ENCODE peak calls at places on chromosomes 13 and 19, in four cellular contexts. L is GM12878, S is HepG2, C is K562. N is an unnamed sample.

GRCh38 chr19:1630012-1630411 is 22.4 kb downstream of the TCF3 start:
- DNase-seq in L (no peak), C (no peak), S (no peak), N (no peak)

GRCh38 chr19:3046621-3047306 is 15.5 kb downstream of the TLE5 start:
- DNase-seq in C (peak), S (no peak), L (no peak), N (no peak)

GRCh38 chr13:40254394-40254793 is 412.0 kb downstream of the FOXO1 start:
- DNase-seq in S (no peak), C (no peak), L (no peak), N (no peak)

GRCh38 chr13:52695856-52696255 is 43.2 kb downstream of the SUGT1 start:
- DNase-seq in L (peak), S (peak), C (no peak), N (no peak)

GRCh38 chr13:79593611-79594275 is 112.8 kb downstream of the NDFIP2 start:
- DNase-seq in S (no peak), C (no peak), L (no peak), N (no peak)

GRCh38 chr19:19115954-19116353 is 22.3 kb downstream of the TMEM161A start:
- DNase-seq in L (no peak), C (peak), S (peak), N (peak)

GRCh38 chr13:44249439-44249838 is 124.2 kb upstream of the SERP2 start:
- DNase-seq in C (no peak), S (no peak), L (no peak), N (no peak)

GRCh38 chr13:28586585-28587540 is 72.1 kb upstream of the POMP start:
- DNase-seq in C (no peak), S (no peak), L (no peak), N (no peak)

GRCh38 chr13:94608586-94608985 is 6.9 kb downstream of the GPR180 start:
- DNase-seq in C (no peak), S (no peak), L (no peak), N (no peak)

GRCh38 chr19:29804493-29804892 is 7.3 kb upstream of the CCNE1 start:
- DNase-seq in S (no peak), L (peak), C (no peak), N (no peak)

GRCh38 chr13:41919741-41920487 is 41.0 kb downstream of the VWA8 start:
- DNase-seq in S (no peak), C (no peak), L (no peak), N (no peak)
- TF ChIP-seq TCF7 in S (no peak), C (no peak), L (no peak), N (no peak)

GRCh38 chr19:33252418-33252962 is 26.8 kb upstream of the SLC7A10 start:
- DNase-seq in L (no peak), C (no peak), S (no peak), N (no peak)

GRCh38 chr19:33250500-33250899 is 24.9 kb upstream of the SLC7A10 start:
- DNase-seq in L (no peak), C (no peak), S (no peak), N (no peak)

GRCh38 chr19:33251526-33252090 is 26.0 kb upstream of the SLC7A10 start:
- DNase-seq in S (no peak), L (no peak), C (no peak), N (no peak)

GRCh38 chr19:33249740-33250366 is 24.2 kb upstream of the SLC7A10 start:
- DNase-seq in S (no peak), L (no peak), C (no peak), N (no peak)

GRCh38 chr19:33251076-33251475 is 25.4 kb upstream of the SLC7A10 start:
- DNase-seq in C (no peak), L (no peak), S (no peak), N (no peak)
- TF ChIP-seq ETV6 in C (no peak), L (no peak), S (no peak), N (no peak)

GRCh38 chr19:48393559-48394330 is at the start of gene GRIN2D:
- DNase-seq in S (no peak), C (peak), L (no peak), N (peak)
- TF ChIP-seq SP1 in S (no peak), C (peak), L (no peak), N (no peak)

GRCh38 chr13:112446347-112446861 is 70.2 kb downstream of the SPACA7 start:
- DNase-seq in L (no peak), C (no peak), S (no peak), N (no peak)
- TF ChIP-seq TCF7 in L (no peak), C (no peak), S (no peak), N (no peak)

GRCh38 chr19:6529351-6529750 is 1.5 kb upstream of the TNFSF9 start:
- DNase-seq in C (no peak), L (no peak), S (no peak), N (no peak)

GRCh38 chr19:6530385-6531162 is at the start of gene TNFSF9:
- DNase-seq in S (peak), L (no peak), C (peak), N (peak)

GRCh38 chr19:6529937-6530384 is 865 bp upstream of the TNFSF9 start:
- DNase-seq in C (no peak), S (no peak), L (no peak), N (no peak)

GRCh38 chr19:6527893-6528543 is 2.8 kb upstream of the TNFSF9 start:
- DNase-seq in C (no peak), S (no peak), L (peak), N (no peak)

GRCh38 chr19:6528544-6529121 is 2.2 kb upstream of the TNFSF9 start:
- DNase-seq in L (no peak), S (peak), C (peak), N (peak)
- TF ChIP-seq ETV6 in L (no peak), S (no peak), C (no peak), N (no peak)

DNA sequence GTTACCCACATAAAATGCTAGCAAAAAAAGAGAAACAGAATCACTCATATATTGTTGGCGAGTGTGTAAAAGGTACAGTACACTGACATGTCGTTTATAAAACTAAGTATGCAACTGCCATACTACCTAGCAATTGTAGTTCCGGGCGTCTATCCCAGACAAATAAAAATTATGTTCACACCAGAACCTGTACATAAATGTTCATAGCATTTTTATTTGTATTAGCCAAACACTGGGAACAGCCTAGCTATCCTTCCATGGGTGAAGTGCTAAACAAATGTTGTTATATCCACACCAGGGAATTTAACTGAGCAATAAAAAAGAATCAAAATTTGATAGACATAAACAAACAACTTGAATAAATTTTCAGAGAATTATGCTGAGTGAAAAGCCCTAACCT is 28.9 kb upstream of the POSTN start:
- DNase-seq in C (no peak), L (no peak), S (no peak), N (no peak)
- TF ChIP-seq SP1 in C (no peak), L (no peak), S (no peak), N (no peak)

GRCh38 chr13:76516013-76516412 is 370.2 kb downstream of the KCTD12 start:
- DNase-seq in L (no peak), C (no peak), S (no peak), N (no peak)
- TF ChIP-seq TCF7 in L (no peak), C (no peak), S (no peak), N (no peak)

DNA sequence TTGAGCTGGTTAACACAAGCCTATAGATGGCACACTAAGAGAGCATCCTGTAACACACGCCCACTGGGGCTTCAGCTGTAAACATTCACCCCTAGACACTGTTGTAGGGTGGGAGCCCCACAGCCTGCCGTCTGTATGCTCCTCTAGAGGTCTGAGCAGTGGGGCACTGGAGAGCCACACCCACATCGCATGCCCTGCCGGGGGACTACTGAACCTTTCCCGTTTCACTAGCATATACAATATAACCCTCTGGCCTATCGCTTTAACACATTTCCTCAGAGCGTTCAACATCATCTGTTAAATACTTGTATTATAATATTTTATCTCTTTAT is 73.5 kb downstream of the PCDH9 start:
- DNase-seq in L (no peak), C (no peak), S (no peak), N (peak)
- TF ChIP-seq ETV6 in L (no peak), C (no peak), S (no peak), N (no peak)

N was measured in WTC11.